ENCODE peak calls at places on chromosomes 7 and 10, in nine cellular contexts. One of them, this sample, is unnamed.

GRCh38 chr10:131678171-131678570 is 222.6 kb upstream of the PPP2R2D start:
- DNase-seq in upper lobe of left lung: no peak
- DNase-seq in uterus: no peak
- DNase-seq in H54: no peak
- DNase-seq in IMR-90: no peak
- DNase-seq in Peyer's patch: no peak
- DNase-seq in lower leg skin: no peak
- DNase-seq in tibial nerve: no peak
- DNase-seq in A549: no peak
- DNase-seq in this sample: no peak

GRCh38 chr7:139452948-139453672 is 30.4 kb downstream of the KLRG2 start:
- DNase-seq in lower leg skin: no peak
- DNase-seq in IMR-90: peak
- DNase-seq in A549: no peak
- DNase-seq in uterus: no peak
- DNase-seq in Peyer's patch: no peak
- DNase-seq in upper lobe of left lung: no peak
- DNase-seq in tibial nerve: no peak
- DNase-seq in H54: no peak
- DNase-seq in this sample: no peak

GRCh38 chr7:4683884-4684565 is 1.9 kb downstream of the FOXK1 start:
- DNase-seq in A549: no peak
- DNase-seq in H54: peak
- DNase-seq in tibial nerve: peak
- DNase-seq in Peyer's patch: peak
- DNase-seq in upper lobe of left lung: peak
- DNase-seq in IMR-90: peak
- DNase-seq in lower leg skin: peak
- DNase-seq in uterus: peak
- DNase-seq in this sample: no peak

GRCh38 chr10:132384618-132385510 is 12.1 kb upstream of the PWWP2B start:
- DNase-seq in IMR-90: no peak
- DNase-seq in H54: no peak
- DNase-seq in upper lobe of left lung: no peak
- DNase-seq in A549: no peak
- DNase-seq in Peyer's patch: peak
- DNase-seq in lower leg skin: no peak
- DNase-seq in tibial nerve: no peak
- DNase-seq in uterus: peak
- DNase-seq in this sample: no peak

GRCh38 chr10:125156739-125157472 is 3.5 kb downstream of the CTBP2 start:
- DNase-seq in IMR-90: no peak
- DNase-seq in A549: no peak
- DNase-seq in Peyer's patch: peak
- DNase-seq in upper lobe of left lung: no peak
- DNase-seq in uterus: no peak
- DNase-seq in tibial nerve: no peak
- DNase-seq in H54: no peak
- DNase-seq in lower leg skin: no peak
- DNase-seq in this sample: no peak

GRCh38 chr7:149662591-149663095 is 110.7 kb downstream of the ZNF467 start:
- DNase-seq in IMR-90: peak
- DNase-seq in A549: peak
- DNase-seq in H54: peak
- DNase-seq in uterus: no peak
- DNase-seq in upper lobe of left lung: no peak
- DNase-seq in lower leg skin: no peak
- DNase-seq in tibial nerve: peak
- DNase-seq in Peyer's patch: peak
- DNase-seq in this sample: peak

GRCh38 chr10:85612378-85612775 is 754.2 kb downstream of the GRID1 start:
- DNase-seq in IMR-90: no peak
- DNase-seq in A549: no peak
- DNase-seq in lower leg skin: no peak
- DNase-seq in tibial nerve: no peak
- DNase-seq in uterus: no peak
- DNase-seq in upper lobe of left lung: no peak
- DNase-seq in Peyer's patch: peak
- DNase-seq in H54: no peak
- DNase-seq in this sample: peak

GRCh38 chr10:137031-137430 is 1.8 kb downstream of the ZMYND11 start:
- DNase-seq in A549: peak
- DNase-seq in upper lobe of left lung: no peak
- DNase-seq in H54: peak
- DNase-seq in tibial nerve: no peak
- DNase-seq in lower leg skin: no peak
- DNase-seq in uterus: no peak
- DNase-seq in IMR-90: peak
- DNase-seq in Peyer's patch: peak
- DNase-seq in this sample: peak

GRCh38 chr10:124569623-124570470 is 108.2 kb downstream of the LHPP start:
- DNase-seq in lower leg skin: no peak
- DNase-seq in Peyer's patch: no peak
- DNase-seq in tibial nerve: no peak
- DNase-seq in IMR-90: no peak
- DNase-seq in A549: no peak
- DNase-seq in H54: no peak
- DNase-seq in upper lobe of left lung: no peak
- DNase-seq in uterus: no peak
- DNase-seq in this sample: no peak

GRCh38 chr10:132494831-132495230 is 42.8 kb upstream of the INPP5A start:
- DNase-seq in lower leg skin: no peak
- DNase-seq in H54: no peak
- DNase-seq in tibial nerve: no peak
- DNase-seq in Peyer's patch: no peak
- DNase-seq in IMR-90: no peak
- DNase-seq in upper lobe of left lung: no peak
- DNase-seq in uterus: peak
- DNase-seq in A549: no peak
- DNase-seq in this sample: no peak

GRCh38 chr7:55021053-55021452 is 2.2 kb downstream of the EGFR start:
- DNase-seq in upper lobe of left lung: peak
- DNase-seq in lower leg skin: no peak
- DNase-seq in IMR-90: no peak
- DNase-seq in uterus: no peak
- DNase-seq in H54: no peak
- DNase-seq in A549: no peak
- DNase-seq in Peyer's patch: no peak
- DNase-seq in tibial nerve: no peak
- DNase-seq in this sample: no peak

GRCh38 chr10:72292223-72292691 is 18.5 kb downstream of the DDIT4 start:
- DNase-seq in Peyer's patch: peak
- DNase-seq in uterus: no peak
- DNase-seq in IMR-90: no peak
- DNase-seq in A549: no peak
- DNase-seq in upper lobe of left lung: no peak
- DNase-seq in lower leg skin: no peak
- DNase-seq in H54: no peak
- DNase-seq in tibial nerve: no peak
- DNase-seq in this sample: no peak
- TF ChIP-seq POLR2A in Peyer's patch: no peak
- TF ChIP-seq POLR2A in uterus: no peak
- TF ChIP-seq POLR2A in IMR-90: no peak
- TF ChIP-seq POLR2A in A549: no peak
- TF ChIP-seq POLR2A in upper lobe of left lung: no peak
- TF ChIP-seq POLR2A in lower leg skin: no peak
- TF ChIP-seq POLR2A in H54: no peak
- TF ChIP-seq POLR2A in tibial nerve: no peak
- TF ChIP-seq POLR2A in this sample: no peak

DNA sequence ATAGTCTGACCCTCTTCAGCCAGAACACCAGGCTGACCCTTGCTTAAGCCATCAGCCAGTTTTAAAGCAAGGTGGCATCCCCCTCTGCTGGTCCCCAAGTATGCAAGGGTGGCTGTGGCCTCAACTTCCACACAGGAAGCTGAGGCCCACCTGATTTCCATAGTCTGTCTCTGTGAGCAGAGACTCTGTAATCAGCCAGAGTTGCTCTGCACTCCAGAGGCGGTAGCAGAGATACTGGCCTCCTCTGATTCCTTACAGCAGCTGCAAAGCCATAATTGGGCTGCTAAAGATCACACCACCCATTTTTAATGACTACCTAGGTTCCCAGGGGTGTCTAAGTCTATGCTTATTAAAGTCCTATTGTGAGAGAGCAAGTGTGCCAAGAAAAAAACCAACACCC is 1.8 kb downstream of the PDAP1 start:
- DNase-seq in H54: no peak
- DNase-seq in lower leg skin: no peak
- DNase-seq in A549: no peak
- DNase-seq in upper lobe of left lung: no peak
- DNase-seq in uterus: no peak
- DNase-seq in Peyer's patch: no peak
- DNase-seq in tibial nerve: no peak
- DNase-seq in IMR-90: no peak
- DNase-seq in this sample: no peak
- TF ChIP-seq POLR2A in H54: no peak
- TF ChIP-seq POLR2A in lower leg skin: no peak
- TF ChIP-seq POLR2A in A549: no peak
- TF ChIP-seq POLR2A in upper lobe of left lung: no peak
- TF ChIP-seq POLR2A in uterus: no peak
- TF ChIP-seq POLR2A in Peyer's patch: no peak
- TF ChIP-seq POLR2A in tibial nerve: no peak
- TF ChIP-seq POLR2A in IMR-90: no peak
- TF ChIP-seq POLR2A in this sample: no peak

DNA sequence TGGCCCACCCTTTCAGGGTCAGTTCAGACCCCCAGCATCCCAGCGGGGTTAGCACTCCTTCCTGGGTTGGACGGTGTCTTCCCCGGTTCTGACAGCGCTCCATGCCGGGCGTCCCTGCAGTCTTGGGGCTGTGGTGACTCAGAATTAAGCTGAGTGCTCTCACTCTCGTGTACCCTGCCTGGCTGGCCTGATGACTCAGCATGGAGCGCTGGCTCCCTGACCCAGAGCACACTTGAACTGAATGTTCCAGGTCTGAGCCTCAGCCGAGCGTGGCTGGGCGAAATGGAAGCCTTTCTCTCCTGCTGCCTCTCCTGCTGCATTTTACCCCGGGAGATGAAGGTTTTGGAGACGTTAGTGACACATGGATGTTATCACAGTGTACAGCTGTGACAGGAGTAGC is 7.1 kb downstream of the BAG3 start:
- DNase-seq in lower leg skin: peak
- DNase-seq in uterus: peak
- DNase-seq in Peyer's patch: peak
- DNase-seq in IMR-90: peak
- DNase-seq in H54: peak
- DNase-seq in tibial nerve: peak
- DNase-seq in upper lobe of left lung: peak
- DNase-seq in A549: peak
- DNase-seq in this sample: no peak
- TF ChIP-seq POLR2A in lower leg skin: no peak
- TF ChIP-seq POLR2A in uterus: peak
- TF ChIP-seq POLR2A in Peyer's patch: no peak
- TF ChIP-seq POLR2A in IMR-90: no peak
- TF ChIP-seq POLR2A in H54: peak
- TF ChIP-seq POLR2A in tibial nerve: no peak
- TF ChIP-seq POLR2A in upper lobe of left lung: no peak
- TF ChIP-seq POLR2A in A549: no peak
- TF ChIP-seq POLR2A in this sample: no peak

DNA sequence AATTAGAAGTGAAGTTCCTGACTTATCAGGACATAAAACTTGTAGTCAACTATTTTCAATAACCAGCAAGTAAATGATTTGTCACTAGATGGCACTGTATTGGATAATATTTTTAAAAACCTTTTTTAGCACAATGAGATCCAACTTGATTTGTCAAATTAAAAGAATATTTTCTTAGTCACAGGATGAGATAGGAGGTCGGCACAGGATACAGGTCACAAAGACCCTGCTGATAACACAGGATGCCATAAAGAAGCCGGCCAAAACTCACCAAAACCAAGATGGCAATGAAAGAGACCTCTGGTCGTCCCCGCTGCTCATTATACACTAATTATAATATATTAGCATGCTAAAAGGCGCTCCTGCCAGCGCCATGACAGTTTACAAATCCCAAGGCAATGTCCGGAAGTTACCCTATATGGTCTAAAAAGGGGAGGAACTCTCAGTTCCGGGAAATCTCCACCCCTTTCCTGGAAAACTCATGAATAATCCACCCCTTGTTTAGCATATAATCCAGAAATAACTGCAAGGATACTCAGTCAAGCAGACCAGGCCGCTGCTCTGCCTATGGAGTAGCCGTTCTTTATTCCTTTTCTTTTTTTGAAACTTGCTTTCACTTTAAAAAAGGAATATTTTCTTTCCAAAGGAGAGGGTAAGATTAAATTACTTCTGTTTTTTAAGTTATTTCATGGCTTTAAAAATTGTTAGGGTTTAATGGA is 255.7 kb upstream of the MKLN1 start:
- DNase-seq in uterus: peak
- DNase-seq in A549: no peak
- DNase-seq in upper lobe of left lung: no peak
- DNase-seq in lower leg skin: no peak
- DNase-seq in IMR-90: peak
- DNase-seq in Peyer's patch: no peak
- DNase-seq in tibial nerve: peak
- DNase-seq in H54: no peak
- DNase-seq in this sample: no peak
- TF ChIP-seq POLR2A in uterus: no peak
- TF ChIP-seq POLR2A in A549: no peak
- TF ChIP-seq POLR2A in upper lobe of left lung: no peak
- TF ChIP-seq POLR2A in lower leg skin: no peak
- TF ChIP-seq POLR2A in IMR-90: no peak
- TF ChIP-seq POLR2A in Peyer's patch: no peak
- TF ChIP-seq POLR2A in tibial nerve: no peak
- TF ChIP-seq POLR2A in H54: no peak
- TF ChIP-seq POLR2A in this sample: no peak

DNA sequence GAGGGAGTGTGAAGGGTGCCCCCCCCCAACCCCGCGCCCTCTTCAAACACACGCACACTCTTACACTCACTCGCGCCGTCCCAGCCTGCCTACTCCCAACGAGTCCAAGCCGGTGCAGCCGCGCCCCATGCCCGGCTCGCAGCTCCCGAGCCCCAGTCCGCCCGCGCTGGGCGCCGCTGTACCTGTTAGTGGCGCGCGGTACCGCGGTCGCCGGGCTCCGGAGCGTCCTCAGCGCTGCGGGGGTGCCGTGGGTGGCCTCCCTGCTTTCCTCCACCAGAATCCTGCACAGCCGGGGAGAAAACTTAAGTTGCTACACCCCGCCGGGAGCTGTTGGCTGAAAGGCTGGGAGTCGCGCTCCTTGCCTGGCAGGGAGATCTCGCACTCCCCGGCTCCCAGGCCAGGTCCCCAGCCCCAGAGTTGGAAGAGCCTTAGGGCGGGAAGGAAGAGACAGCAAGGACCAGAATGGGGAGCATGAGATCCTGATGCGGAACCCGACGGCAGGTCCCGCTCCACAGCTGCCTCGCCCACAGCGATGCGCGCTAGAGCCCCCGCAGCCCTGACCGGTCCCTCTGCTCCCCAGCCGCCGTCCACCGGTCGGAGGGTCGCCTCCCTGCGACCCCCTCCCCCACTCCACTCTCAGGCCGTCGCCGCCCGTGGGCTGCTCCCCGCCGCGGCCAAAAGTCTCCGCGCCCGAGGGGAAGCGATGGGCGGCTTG is 861 bp downstream of the ST8SIA6 start:
- DNase-seq in tibial nerve: peak
- DNase-seq in Peyer's patch: peak
- DNase-seq in A549: peak
- DNase-seq in lower leg skin: no peak
- DNase-seq in upper lobe of left lung: peak
- DNase-seq in H54: peak
- DNase-seq in uterus: peak
- DNase-seq in IMR-90: no peak
- DNase-seq in this sample: no peak
- TF ChIP-seq POLR2A in tibial nerve: no peak
- TF ChIP-seq POLR2A in Peyer's patch: no peak
- TF ChIP-seq POLR2A in A549: no peak
- TF ChIP-seq POLR2A in lower leg skin: no peak
- TF ChIP-seq POLR2A in upper lobe of left lung: no peak
- TF ChIP-seq POLR2A in H54: no peak
- TF ChIP-seq POLR2A in uterus: no peak
- TF ChIP-seq POLR2A in IMR-90: no peak
- TF ChIP-seq POLR2A in this sample: no peak

This sample was measured in GM12891.